ENCODE peak calls at places on chromosomes 3 and 15, in ten cellular contexts. B, J, V, F, R, G, D, Y, O and Q are unnamed samples.

GRCh38 chr3:124118397-124118796 is 126.5 kb upstream of the ROPN1 start:
- DNase-seq in G (no peak), D (no peak), V (no peak), B (no peak), F (no peak), Y (no peak), J (no peak), R (no peak), O (no peak), Q (no peak)

GRCh38 chr3:181417748-181418147 is 294.0 kb upstream of the SOX2 start:
- DNase-seq in R (no peak), B (no peak), F (no peak), V (no peak), O (no peak), J (no peak), D (peak), Y (peak), G (no peak), Q (peak)

GRCh38 chr3:105598047-105598796 is 231.5 kb downstream of the ALCAM start:
- DNase-seq in J (no peak), D (peak), B (no peak), V (no peak), Y (peak), G (no peak), F (no peak), O (peak), R (no peak), Q (peak)

GRCh38 chr3:71197841-71198565 is 385.5 kb downstream of the FOXP1 start:
- DNase-seq in D (no peak), F (no peak), O (no peak), B (no peak), V (no peak), R (no peak), J (no peak), Y (no peak), G (no peak), Q (no peak)

GRCh38 chr3:138360272-138361192 is 12.2 kb downstream of the MRAS start:
- DNase-seq in F (no peak), J (peak), B (peak), Y (no peak), D (no peak), G (no peak), R (no peak), V (no peak), O (no peak), Q (no peak)

GRCh38 chr3:146702237-146702636 is 97.1 kb upstream of the PLSCR5 start:
- DNase-seq in D (no peak), O (no peak), F (no peak), J (no peak), Y (no peak), B (no peak), V (no peak), R (no peak), G (no peak), Q (no peak)

GRCh38 chr15:100383302-100384107 is 41.7 kb upstream of the ADAMTS17 start:
- DNase-seq in B (no peak), R (peak), F (peak), V (peak), J (peak), O (peak), G (no peak), D (no peak), Y (peak), Q (no peak)

GRCh38 chr3:38655708-38656300 is 6.3 kb upstream of the SCN5A start:
- DNase-seq in F (peak), O (peak), R (no peak), G (no peak), B (no peak), Y (peak), V (no peak), J (peak), D (no peak), Q (no peak)

GRCh38 chr15:66963710-66964109 is 101.7 kb upstream of the SMAD3 start:
- DNase-seq in V (no peak), D (no peak), J (no peak), F (no peak), O (no peak), R (no peak), G (no peak), B (no peak), Y (no peak), Q (no peak)

GRCh38 chr15:90325677-90326200 is 26.3 kb upstream of the ZNF774 start:
- DNase-seq in V (no peak), O (no peak), Y (no peak), D (no peak), J (no peak), G (no peak), F (no peak), R (no peak), B (no peak), Q (no peak)

GRCh38 chr15:69797051-69797595 is 300.6 kb downstream of the TLE3 start:
- DNase-seq in D (no peak), R (no peak), O (no peak), F (no peak), Y (no peak), G (no peak), B (no peak), V (no peak), J (no peak), Q (no peak)

GRCh38 chr3:4750306-4751056 is 228.8 kb upstream of the BHLHE40 start:
- DNase-seq in D (no peak), B (no peak), V (no peak), F (no peak), O (no peak), Y (no peak), G (no peak), J (peak), R (peak), Q (peak)

GRCh38 chr15:59862191-59863155 is 141.6 kb upstream of the FOXB1 start:
- DNase-seq in Y (no peak), B (no peak), R (no peak), J (no peak), G (no peak), O (no peak), F (no peak), V (no peak), D (no peak), Q (no peak)

GRCh38 chr15:48176957-48177356 is 1.1 kb downstream of the MYEF2 start:
- DNase-seq in Y (no peak), J (no peak), R (no peak), V (no peak), B (no peak), D (no peak), O (no peak), F (no peak), G (no peak), Q (no peak)

GRCh38 chr3:48404440-48405342 is 25.2 kb downstream of the PLXNB1 start:
- DNase-seq in B (no peak), G (no peak), V (peak), R (no peak), O (no peak), D (no peak), J (peak), F (no peak), Y (no peak), Q (no peak)

GRCh38 chr3:192494176-192494575 is 233.2 kb downstream of the FGF12 start:
- DNase-seq in G (no peak), J (no peak), Y (no peak), O (no peak), B (no peak), R (no peak), V (peak), F (no peak), D (no peak), Q (peak)

GRCh38 chr15:80779658-80780415 is 667 bp downstream of the CEMIP start:
- DNase-seq in O (peak), J (no peak), R (peak), B (no peak), D (no peak), Y (peak), G (no peak), F (no peak), V (no peak), Q (no peak)

GRCh38 chr3:106528932-106529331 is 660.1 kb upstream of the CBLB start:
- DNase-seq in V (no peak), R (no peak), J (no peak), B (no peak), Y (no peak), D (no peak), G (no peak), O (no peak), F (no peak), Q (no peak)

GRCh38 chr3:196138464-196138863 is 56.6 kb upstream of the TFRC start:
- DNase-seq in G (no peak), V (no peak), O (no peak), R (peak), B (no peak), F (no peak), J (no peak), Y (no peak), D (no peak), Q (no peak)

GRCh38 chr3:178486903-178487302 is 49.3 kb upstream of the KCNMB2 start:
- DNase-seq in Y (no peak), V (no peak), F (no peak), O (no peak), J (no peak), G (no peak), R (no peak), D (no peak), B (no peak), Q (no peak)

GRCh38 chr3:129425619-129426018 is 2.8 kb downstream of the EFCAB12 start:
- DNase-seq in V (no peak), G (no peak), Y (no peak), O (no peak), D (no peak), J (no peak), F (no peak), R (no peak), B (no peak), Q (no peak)

GRCh38 chr15:31260646-31261265 is 65.9 kb upstream of the KLF13 start:
- DNase-seq in J (no peak), B (no peak), R (no peak), O (no peak), V (no peak), F (no peak), G (no peak), Y (no peak), D (no peak), Q (no peak)

GRCh38 chr15:83053151-83053550 is 13.9 kb downstream of the BTBD1 start:
- DNase-seq in R (no peak), B (no peak), D (no peak), G (no peak), F (peak), O (peak), V (peak), J (no peak), Y (no peak), Q (peak)

GRCh38 chr3:73070675-73071575 is 9.5 kb downstream of the EBLN2 start:
- DNase-seq in G (no peak), F (no peak), Y (no peak), O (no peak), D (no peak), V (no peak), B (no peak), R (no peak), J (no peak), Q (no peak)

GRCh38 chr3:10136426-10137005 is 5.1 kb upstream of the VHL start:
- DNase-seq in O (no peak), D (no peak), Y (no peak), F (no peak), G (no peak), B (no peak), J (no peak), R (no peak), V (no peak), Q (no peak)

GRCh38 chr15:89888214-89888804 is 5.5 kb downstream of the AP3S2 start:
- DNase-seq in D (no peak), J (peak), B (no peak), V (peak), G (no peak), O (peak), F (peak), Y (peak), R (no peak), Q (no peak)

GRCh38 chr15:35062164-35063099 is 22.7 kb downstream of the NANOGP8 start:
- DNase-seq in J (no peak), R (no peak), V (no peak), G (no peak), B (no peak), O (no peak), D (no peak), F (peak), Y (no peak), Q (no peak)

GRCh38 chr3:53195602-53196574 is 34.9 kb downstream of the PRKCD start:
- DNase-seq in J (peak), G (no peak), R (peak), V (peak), O (peak), F (peak), D (no peak), Y (peak), B (peak), Q (no peak)

GRCh38 chr3:150384517-150385212 is 23.4 kb upstream of the TSC22D2 start:
- DNase-seq in B (no peak), V (peak), O (no peak), G (no peak), D (no peak), R (no peak), J (peak), Y (no peak), F (peak), Q (no peak)

GRCh38 chr3:31732548-31732947 is 199.8 kb downstream of the STT3B start:
- DNase-seq in D (no peak), F (no peak), B (peak), Y (no peak), G (no peak), V (no peak), O (no peak), R (no peak), J (no peak), Q (no peak)

GRCh38 chr3:172625404-172625803 is 85.5 kb downstream of the NCEH1 start:
- DNase-seq in Y (no peak), R (no peak), V (no peak), G (no peak), O (no peak), J (no peak), B (no peak), D (no peak), F (no peak), Q (no peak)

GRCh38 chr3:185270262-185270955 is 16.6 kb upstream of the EHHADH start:
- DNase-seq in V (peak), R (no peak), O (peak), B (no peak), D (no peak), F (peak), J (peak), Y (peak), G (no peak), Q (no peak)

GRCh38 chr3:30689202-30689641 is 82.8 kb downstream of the TGFBR2 start:
- DNase-seq in D (peak), Y (peak), J (peak), G (no peak), R (no peak), V (peak), O (peak), F (no peak), B (no peak), Q (no peak)

GRCh38 chr15:48566669-48567068 is 78.8 kb downstream of the FBN1 start:
- DNase-seq in G (no peak), D (no peak), R (no peak), B (no peak), F (no peak), J (no peak), V (no peak), O (no peak), Y (no peak), Q (no peak)

GRCh38 chr15:70974004-70974832 is 81.6 kb downstream of the LRRC49 start:
- DNase-seq in J (no peak), Y (peak), B (no peak), G (no peak), O (peak), F (peak), D (no peak), R (no peak), V (no peak), Q (peak)

DNA sequence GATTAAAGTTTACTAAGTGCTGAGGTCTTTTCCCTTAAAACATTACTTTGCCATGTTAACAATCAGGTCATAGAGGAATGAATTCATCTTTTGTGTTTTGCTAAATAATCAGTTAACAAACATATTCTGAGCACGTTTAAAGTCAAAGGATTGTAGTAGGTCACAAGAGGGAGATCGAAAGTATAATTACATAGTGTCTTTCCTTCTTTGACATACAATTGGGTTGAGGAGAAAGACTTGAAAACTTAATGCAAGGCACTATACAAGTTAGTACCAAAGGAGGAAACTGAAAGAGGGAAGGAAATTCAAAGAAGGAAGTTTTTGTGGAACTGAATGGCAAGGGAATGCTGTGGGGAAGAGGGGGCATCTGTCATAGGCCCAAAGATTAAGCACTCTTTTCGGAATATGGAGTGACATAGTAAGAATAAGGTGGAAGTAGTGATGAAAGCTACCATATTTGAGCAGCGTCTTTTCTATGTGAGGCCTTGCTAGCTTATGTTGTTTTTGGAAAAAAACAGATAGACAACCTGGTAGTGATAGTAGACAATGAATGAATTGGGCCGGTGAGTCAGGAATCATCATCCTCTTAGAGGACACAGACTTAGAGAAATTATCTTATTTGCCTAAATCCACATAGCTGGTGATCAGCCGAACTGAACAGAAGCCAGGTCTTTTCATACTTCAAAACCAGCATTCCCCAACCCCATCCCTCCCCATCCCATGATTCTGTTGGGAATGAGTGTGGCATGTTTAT is 10.1 kb downstream of the MBNL1 start:
- DNase-seq in V (no peak), O (no peak), F (peak), R (no peak), B (no peak), G (no peak), Y (no peak), J (no peak), D (no peak), Q (no peak)
- H3K27ac ChIP-seq in V (no peak), O (no peak), F (peak), R (no peak), B (peak), G (peak), Y (no peak), J (peak), D (no peak), Q (no peak)

GRCh38 chr3:169387751-169388696 is 275.5 kb downstream of the MECOM start:
- DNase-seq in Y (no peak), O (peak), V (peak), J (peak), D (no peak), F (peak), G (no peak), R (no peak), B (peak), Q (no peak)
- H3K27ac ChIP-seq in Y (no peak), O (no peak), V (peak), J (no peak), D (no peak), F (no peak), G (peak), R (no peak), B (peak), Q (no peak)

GRCh38 chr3:49519266-49519665 is 35.0 kb upstream of the BSN start:
- DNase-seq in B (no peak), Y (no peak), F (no peak), V (no peak), D (no peak), O (no peak), R (no peak), J (no peak), G (no peak), Q (no peak)
- H3K27ac ChIP-seq in B (peak), Y (peak), F (no peak), V (no peak), D (no peak), O (no peak), R (no peak), J (no peak), G (peak), Q (no peak)

DNA sequence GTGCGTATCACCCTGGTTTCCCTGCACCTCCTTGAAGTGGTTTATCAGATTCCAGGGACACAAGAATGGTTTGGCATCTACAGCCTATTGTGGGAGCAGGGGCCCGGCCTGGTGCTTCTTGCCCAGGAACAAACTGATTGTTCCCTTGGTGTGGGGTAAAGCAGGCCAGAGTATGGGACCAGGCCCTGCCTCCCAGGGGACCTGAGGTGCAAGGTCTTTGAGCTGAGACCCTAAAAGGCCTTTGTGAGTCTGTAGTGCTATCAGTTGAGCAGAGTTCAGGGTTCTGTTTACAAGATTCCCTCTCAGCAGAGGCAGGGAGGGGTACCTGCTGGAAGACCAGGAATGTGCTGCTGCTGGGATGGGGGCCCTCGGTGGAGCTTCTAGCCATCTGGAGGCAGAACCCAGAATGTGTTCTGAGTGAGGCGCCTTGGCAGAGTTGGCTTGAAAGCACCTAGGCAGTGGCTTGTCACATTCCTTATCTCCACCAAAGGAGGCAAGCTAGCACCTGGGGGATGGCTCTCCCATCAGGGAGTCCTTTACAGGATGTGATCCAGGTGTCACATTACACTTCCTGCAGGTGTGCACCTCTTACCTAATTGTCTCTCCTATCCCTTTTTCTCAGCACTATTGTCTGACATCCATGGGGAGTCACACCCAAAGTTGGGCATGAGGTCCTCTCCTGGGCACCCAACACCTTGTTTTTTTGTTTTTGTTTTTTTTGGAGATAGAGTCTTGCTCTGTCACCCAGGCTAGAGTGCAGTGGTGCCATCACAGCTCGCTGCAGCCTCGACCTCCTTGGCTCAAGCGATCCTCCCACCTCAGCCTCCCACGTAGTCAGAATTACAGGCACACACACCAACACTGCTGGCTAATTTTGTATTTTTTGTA is 13.1 kb downstream of the FLNB start:
- DNase-seq in Y (no peak), V (no peak), G (no peak), D (no peak), J (no peak), B (no peak), R (no peak), F (no peak), O (no peak), Q (no peak)
- H3K27ac ChIP-seq in Y (peak), V (peak), G (peak), D (peak), J (no peak), B (peak), R (no peak), F (no peak), O (peak), Q (peak)

GRCh38 chr3:12695112-12695511 is 31.2 kb upstream of the RAF1 start:
- DNase-seq in V (no peak), R (no peak), F (no peak), D (no peak), Y (no peak), G (no peak), B (no peak), O (no peak), J (no peak), Q (no peak)
- H3K27ac ChIP-seq in V (no peak), R (no peak), F (no peak), D (no peak), Y (no peak), G (peak), B (peak), O (no peak), J (no peak), Q (peak)

GRCh38 chr15:68729789-68730201 is 90.9 kb downstream of the ANP32A start:
- DNase-seq in B (peak), G (no peak), V (no peak), O (no peak), J (no peak), Y (no peak), F (no peak), D (no peak), R (no peak), Q (no peak)
- H3K27ac ChIP-seq in B (peak), G (no peak), V (no peak), O (no peak), J (no peak), Y (peak), F (no peak), D (no peak), R (no peak), Q (no peak)

DNA sequence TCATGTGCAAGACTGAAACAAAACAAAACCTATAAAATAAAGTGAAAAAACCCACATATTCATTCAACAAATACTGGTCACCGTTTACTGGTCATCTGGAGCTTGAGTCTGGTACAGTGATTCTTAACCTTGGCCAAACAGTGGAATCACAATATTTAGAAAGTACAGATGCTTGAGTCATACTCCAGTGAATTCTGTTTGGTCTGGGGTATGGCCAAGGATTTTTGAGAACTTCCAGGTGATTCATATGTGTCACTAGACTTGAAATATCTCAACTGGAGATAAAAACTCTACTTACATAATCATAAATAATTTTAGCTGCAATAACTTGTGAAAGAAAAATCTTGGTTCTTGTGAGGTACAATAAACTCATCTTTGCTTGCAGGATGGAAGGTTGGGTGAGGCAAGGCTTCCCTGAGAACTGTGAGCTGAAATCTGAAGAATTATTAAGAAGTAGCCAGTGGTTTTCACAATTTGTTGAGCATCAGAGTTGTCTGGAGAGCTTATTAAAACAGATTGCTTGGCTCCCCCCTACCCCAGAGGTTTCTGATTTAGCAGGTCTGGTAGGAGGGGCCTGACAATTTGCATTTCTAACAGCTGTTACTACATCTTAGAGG is 9.6 kb downstream of the NEK11 start:
- DNase-seq in D (no peak), R (no peak), J (peak), O (peak), Y (no peak), V (no peak), B (no peak), G (no peak), F (no peak), Q (no peak)
- H3K27ac ChIP-seq in D (no peak), R (no peak), J (no peak), O (no peak), Y (no peak), V (no peak), B (no peak), G (no peak), F (no peak), Q (no peak)